ENCODE peak calls at places on chromosomes 4 and X, in four cellular contexts. X is progenitor cell of endocrine pancreas, Q is small intestine, G is GM20000. U is an unnamed sample.

GRCh38 chrX:42751573-42751972 is 26.4 kb downstream of the PPP1R2C start:
- DNase-seq in X (no peak), Q (no peak), G (no peak), U (no peak)

GRCh38 chr4:114265342-114265741 is 285.9 kb upstream of the ARSJ start:
- DNase-seq in X (no peak), Q (no peak), G (no peak), U (no peak)

GRCh38 chr4:4919926-4920325 is 60.5 kb downstream of the MSX1 start:
- DNase-seq in X (no peak), Q (no peak), G (no peak), U (no peak)

GRCh38 chr4:174357321-174357720 is 73.6 kb downstream of the CEP44 start:
- DNase-seq in X (no peak), Q (no peak), G (no peak), U (no peak)

GRCh38 chrX:30312858-30313257 is 3.7 kb upstream of the NR0B1 start:
- DNase-seq in X (no peak), Q (no peak), G (no peak), U (no peak)

GRCh38 chrX:75106772-75107171 is 49.3 kb downstream of the ABCB7 start:
- DNase-seq in X (no peak), Q (no peak), G (no peak), U (no peak)

GRCh38 chr4:93646225-93646930 is 182.2 kb upstream of the ATOH1 start:
- DNase-seq in X (no peak), Q (peak; percentile 42), G (no peak), U (no peak)

GRCh38 chr4:89303177-89303576 is 4.4 kb downstream of the GPRIN3 start:
- DNase-seq in X (no peak), Q (peak; percentile 72), G (no peak), U (no peak)

GRCh38 chr4:161457906-161458305 is 705.9 kb downstream of the FSTL5 start:
- DNase-seq in X (no peak), Q (no peak), G (no peak), U (no peak)

GRCh38 chr4:122992111-122992510 is 69.7 kb upstream of the NUDT6 start:
- DNase-seq in X (no peak), Q (no peak), G (no peak), U (no peak)

GRCh38 chrX:110346681-110347080 is 12.0 kb upstream of the RTL9 start:
- DNase-seq in X (no peak), Q (no peak), G (no peak), U (no peak)

GRCh38 chrX:97844943-97845342 is 961.2 kb downstream of the RPA4 start:
- DNase-seq in X (no peak), Q (no peak), G (no peak), U (no peak)

GRCh38 chr4:98648602-98649001 is 9.8 kb downstream of the TSPAN5 start:
- DNase-seq in X (no peak), Q (no peak), G (no peak), U (no peak)

GRCh38 chr4:102247041-102247440 is 98.2 kb downstream of the SLC39A8 start:
- DNase-seq in X (no peak), Q (no peak), G (no peak), U (no peak)

GRCh38 chrX:40050532-40050931 is 47.2 kb downstream of the BCOR start:
- DNase-seq in X (no peak), Q (no peak), G (no peak), U (no peak)

GRCh38 chr4:108155373-108155772 is 13.4 kb downstream of the LEF1 start:
- DNase-seq in X (no peak), Q (no peak), G (no peak), U (no peak)

GRCh38 chr4:159271857-159272256 is 169.0 kb downstream of the RAPGEF2 start:
- DNase-seq in X (no peak), Q (no peak), G (no peak), U (no peak)

GRCh38 chr4:122700178-122700725 is 32.3 kb upstream of the BBS12 start:
- DNase-seq in X (no peak), Q (peak; percentile 35), G (no peak), U (no peak)

GRCh38 chrX:23127586-23127985 is 127.8 kb downstream of the DDX53 start:
- DNase-seq in X (no peak), Q (no peak), G (no peak), U (no peak)

GRCh38 chr4:128718793-128719192 is 90.7 kb upstream of the JADE1 start:
- DNase-seq in X (no peak), Q (no peak), G (no peak), U (no peak)

GRCh38 chr4:16573744-16574143 is 324.7 kb downstream of the LDB2 start:
- DNase-seq in X (no peak), Q (no peak), G (no peak), U (no peak)

GRCh38 chr4:143308377-143308776 is 28.3 kb upstream of the GAB1 start:
- DNase-seq in X (no peak), Q (no peak), G (no peak), U (no peak)

GRCh38 chr4:174586651-174587050 is 64.4 kb upstream of the HPGD start:
- DNase-seq in X (no peak), Q (no peak), G (no peak), U (no peak)

GRCh38 chrX:31423575-31424284 is 351.9 kb upstream of the FTHL17 start:
- DNase-seq in X (no peak), Q (peak; percentile 7), G (no peak), U (no peak)

GRCh38 chr4:36332023-36332781 is 50.8 kb downstream of the DTHD1 start:
- DNase-seq in X (no peak), Q (no peak), G (no peak), U (no peak)

GRCh38 chr4:153488719-153489384 is 22.7 kb downstream of the TMEM131L start:
- DNase-seq in X (no peak), Q (no peak), G (peak; percentile 41), U (peak; percentile 40)

GRCh38 chr4:151688003-151688784 is 72.6 kb downstream of the GATB start:
- DNase-seq in X (no peak), Q (no peak), G (no peak), U (no peak)

GRCh38 chrX:30150196-30150895 is 65.0 kb upstream of the MAGEB2 start:
- DNase-seq in X (no peak), Q (no peak), G (no peak), U (no peak)

GRCh38 chr4:188299161-188299560 is 159.9 kb downstream of the TRIML1 start:
- DNase-seq in X (no peak), Q (no peak), G (no peak), U (no peak)

GRCh38 chr4:142373610-142374009 is 472.5 kb downstream of the INPP4B start:
- DNase-seq in X (no peak), Q (no peak), G (no peak), U (no peak)

GRCh38 chrX:100207331-100208024 is 202.6 kb downstream of the PCDH19 start:
- DNase-seq in X (no peak), Q (no peak), G (no peak), U (no peak)

GRCh38 chr4:105145913-105146285 is 777 bp upstream of the TET2 start:
- DNase-seq in X (no peak), Q (peak; percentile 13), G (peak; percentile 44), U (peak; percentile 29)

GRCh38 chr4:89838005-89838404 is 1.0 kb upstream of the SNCA start:
- DNase-seq in X (no peak), Q (peak; percentile 6), G (no peak), U (no peak)